ENCODE peak calls at places on chromosomes 4 and X, in seven cellular contexts. E is osteocyte, O is activated T-helper 1 cell treated with Interleukin-2 at 50 U/mL for 16 hours, T is upper lobe of right lung, K is foreskin fibroblast, M is fibroblast of lung, U is cardiac muscle cell. X is an unnamed sample.

GRCh38 chr4:140937866-140938265 is 181.7 kb upstream of the TBC1D9 start:
- DNase-seq in T (no peak), U (peak), E (no peak), K (peak), M (peak), O (no peak), X (peak)

GRCh38 chrX:19707472-19707871 is 179.9 kb downstream of the SH3KBP1 start:
- DNase-seq in E (no peak), U (no peak), M (no peak), K (no peak), T (no peak), O (no peak), X (no peak)

GRCh38 chrX:18422886-18423285 is 2.5 kb upstream of the CDKL5 start:
- DNase-seq in T (no peak), E (no peak), O (no peak), U (peak), M (peak), K (no peak), X (no peak)

GRCh38 chrX:49995021-49995731 is 72.8 kb downstream of the CLCN5 start:
- DNase-seq in O (no peak), U (peak), K (peak), M (peak), T (no peak), E (no peak), X (no peak)

GRCh38 chr4:31234494-31234893 is 514.3 kb downstream of the PCDH7 start:
- DNase-seq in K (no peak), U (no peak), E (no peak), O (no peak), M (no peak), T (no peak), X (no peak)

GRCh38 chr4:76589402-76589801 is 154.4 kb downstream of the SHROOM3 start:
- DNase-seq in T (no peak), E (no peak), U (peak), M (peak), O (no peak), K (no peak), X (peak)

GRCh38 chr4:88765729-88766128 is 68.1 kb upstream of the NAP1L5 start:
- DNase-seq in T (no peak), K (peak), O (no peak), M (peak), U (peak), E (no peak), X (peak)

GRCh38 chr4:89301003-89301402 is 6.6 kb downstream of the GPRIN3 start:
- DNase-seq in U (no peak), M (no peak), E (no peak), T (no peak), K (no peak), O (no peak), X (no peak)

GRCh38 chrX:12701625-12702024 is 89.6 kb upstream of the PRPS2 start:
- DNase-seq in M (peak), U (peak), K (peak), E (no peak), T (peak), O (no peak), X (peak)

GRCh38 chrX:41110801-41111625 is 25.8 kb downstream of the USP9X start:
- DNase-seq in K (no peak), E (no peak), T (no peak), M (no peak), O (no peak), U (peak), X (no peak)

GRCh38 chrX:118215346-118215745 is 98.7 kb upstream of the KLHL13 start:
- DNase-seq in K (no peak), U (no peak), M (no peak), E (no peak), O (no peak), T (no peak), X (no peak)

GRCh38 chr4:29405151-29405550 is 1315.0 kb upstream of the PCDH7 start:
- DNase-seq in O (no peak), K (no peak), E (no peak), M (peak), T (no peak), U (no peak), X (no peak)

GRCh38 chr4:38144029-38144428 is 183.8 kb downstream of the PTTG2 start:
- DNase-seq in K (no peak), U (no peak), O (no peak), T (no peak), M (no peak), E (no peak), X (no peak)

GRCh38 chr4:3328814-3329663 is 36.2 kb downstream of the RGS12 start:
- DNase-seq in M (no peak), T (peak), O (no peak), U (no peak), K (no peak), E (peak), X (no peak)

GRCh38 chr4:140186651-140187315 is 32.8 kb upstream of the MAML3 start:
- DNase-seq in T (no peak), E (no peak), U (peak), O (no peak), K (peak), M (peak), X (no peak)

GRCh38 chr4:4259484-4260100 is 11.6 kb upstream of the TMEM128 start:
- DNase-seq in U (no peak), M (no peak), K (no peak), O (no peak), E (no peak), T (no peak), X (no peak)

GRCh38 chrX:120768681-120769080 is 107.0 kb downstream of the CT47B1 start:
- DNase-seq in E (no peak), O (no peak), M (peak), K (peak), U (peak), T (no peak), X (no peak)

GRCh38 chr4:158884280-158884679 is 115.5 kb downstream of the FNIP2 start:
- DNase-seq in M (no peak), U (peak), E (no peak), T (no peak), O (no peak), K (peak), X (no peak)

GRCh38 chr4:149885896-149886295 is 70.3 kb upstream of the IQCM start:
- DNase-seq in T (no peak), U (no peak), E (no peak), M (peak), O (no peak), K (peak), X (peak)

GRCh38 chr4:128428397-128428796 is 140.8 kb upstream of the PGRMC2 start:
- DNase-seq in K (no peak), E (no peak), U (no peak), O (no peak), T (no peak), M (no peak), X (no peak)

GRCh38 chrX:149521438-149521837 is 16.3 kb upstream of the IDS start:
- DNase-seq in K (no peak), O (no peak), T (no peak), U (no peak), M (no peak), E (no peak), X (no peak)

GRCh38 chr4:94741304-94741703 is 16.5 kb upstream of the BMPR1B start:
- DNase-seq in K (no peak), U (peak), O (no peak), E (no peak), T (no peak), M (peak), X (no peak)

X was measured in SJSA1.